ENCODE peak calls at places on chromosomes 12 and 14, in six cellular contexts. One of them, this sample, is unnamed.

GRCh38 chr14:68977137-68977740 is 1.9 kb downstream of the ACTN1 start:
- DNase-seq in pancreas: no peak
- DNase-seq in heart right ventricle: no peak
- DNase-seq in RWPE1: no peak
- DNase-seq in GM06990: no peak
- DNase-seq in Calu3: no peak
- DNase-seq in this sample: no peak

GRCh38 chr14:57244103-57244502 is 24.6 kb downstream of the EXOC5 start:
- DNase-seq in pancreas: no peak
- DNase-seq in heart right ventricle: no peak
- DNase-seq in RWPE1: no peak
- DNase-seq in GM06990: no peak
- DNase-seq in Calu3: no peak
- DNase-seq in this sample: no peak

GRCh38 chr12:132834181-132834711 is 5.6 kb upstream of the GOLGA3 start:
- DNase-seq in pancreas: no peak
- DNase-seq in heart right ventricle: no peak
- DNase-seq in RWPE1: no peak
- DNase-seq in GM06990: peak; percentile 51
- DNase-seq in Calu3: no peak
- DNase-seq in this sample: no peak

GRCh38 chr14:92549096-92549852 is 35.7 kb downstream of the RIN3 start:
- DNase-seq in pancreas: no peak
- DNase-seq in heart right ventricle: peak; percentile 77
- DNase-seq in RWPE1: no peak
- DNase-seq in GM06990: no peak
- DNase-seq in Calu3: no peak
- DNase-seq in this sample: no peak

GRCh38 chr14:103727313-103728000 is 11.8 kb downstream of the ZFYVE21 start:
- DNase-seq in pancreas: peak; percentile 25
- DNase-seq in heart right ventricle: no peak
- DNase-seq in RWPE1: no peak
- DNase-seq in GM06990: no peak
- DNase-seq in Calu3: no peak
- DNase-seq in this sample: no peak

GRCh38 chr12:74129702-74130101 is 407.9 kb upstream of the ATXN7L3B start:
- DNase-seq in pancreas: no peak
- DNase-seq in heart right ventricle: no peak
- DNase-seq in RWPE1: no peak
- DNase-seq in GM06990: no peak
- DNase-seq in Calu3: no peak
- DNase-seq in this sample: no peak

GRCh38 chr14:59483360-59483759 is 848 bp downstream of the L3HYPDH start:
- DNase-seq in pancreas: no peak
- DNase-seq in heart right ventricle: no peak
- DNase-seq in RWPE1: peak; percentile 36
- DNase-seq in GM06990: no peak
- DNase-seq in Calu3: no peak
- DNase-seq in this sample: no peak

GRCh38 chr12:25690996-25691864 is 138.1 kb upstream of the LMNTD1 start:
- DNase-seq in pancreas: no peak
- DNase-seq in heart right ventricle: no peak
- DNase-seq in RWPE1: no peak
- DNase-seq in GM06990: no peak
- DNase-seq in Calu3: no peak
- DNase-seq in this sample: no peak

GRCh38 chr12:52327086-52327829 is 6.1 kb upstream of the KRT83 start:
- DNase-seq in pancreas: peak; percentile 85
- DNase-seq in heart right ventricle: peak; percentile 61
- DNase-seq in RWPE1: peak; percentile 98
- DNase-seq in GM06990: peak; percentile 58
- DNase-seq in Calu3: peak; percentile 86
- DNase-seq in this sample: peak; percentile 85

GRCh38 chr12:2125651-2126050 is 72.9 kb downstream of the CACNA1C start:
- DNase-seq in pancreas: no peak
- DNase-seq in heart right ventricle: no peak
- DNase-seq in RWPE1: no peak
- DNase-seq in GM06990: no peak
- DNase-seq in Calu3: no peak
- DNase-seq in this sample: no peak

GRCh38 chr12:32533971-32534590 is 134.7 kb downstream of the FGD4 start:
- DNase-seq in pancreas: peak; percentile 81
- DNase-seq in heart right ventricle: peak; percentile 53
- DNase-seq in RWPE1: peak; percentile 66
- DNase-seq in GM06990: no peak
- DNase-seq in Calu3: peak; percentile 62
- DNase-seq in this sample: peak; percentile 29

GRCh38 chr12:92866418-92866817 is 62.7 kb downstream of the EEA1 start:
- DNase-seq in pancreas: no peak
- DNase-seq in heart right ventricle: no peak
- DNase-seq in RWPE1: peak; percentile 13
- DNase-seq in GM06990: no peak
- DNase-seq in Calu3: no peak
- DNase-seq in this sample: no peak

GRCh38 chr12:14957769-14958168 is 3.6 kb downstream of the ARHGDIB start:
- DNase-seq in pancreas: no peak
- DNase-seq in heart right ventricle: no peak
- DNase-seq in RWPE1: no peak
- DNase-seq in GM06990: no peak
- DNase-seq in Calu3: no peak
- DNase-seq in this sample: no peak

GRCh38 chr14:61558271-61558670 is 137.0 kb upstream of the HIF1A start:
- DNase-seq in pancreas: no peak
- DNase-seq in heart right ventricle: no peak
- DNase-seq in RWPE1: no peak
- DNase-seq in GM06990: no peak
- DNase-seq in Calu3: no peak
- DNase-seq in this sample: no peak

GRCh38 chr14:66240112-66240511 is 246.1 kb upstream of the CCDC196 start:
- DNase-seq in pancreas: no peak
- DNase-seq in heart right ventricle: no peak
- DNase-seq in RWPE1: peak; percentile 20
- DNase-seq in GM06990: no peak
- DNase-seq in Calu3: no peak
- DNase-seq in this sample: no peak

GRCh38 chr12:55970775-55971174 is 3.1 kb upstream of the RAB5B start:
- DNase-seq in pancreas: no peak
- DNase-seq in heart right ventricle: no peak
- DNase-seq in RWPE1: no peak
- DNase-seq in GM06990: no peak
- DNase-seq in Calu3: no peak
- DNase-seq in this sample: no peak

GRCh38 chr14:77848031-77848430 is 48.1 kb downstream of the ADCK1 start:
- DNase-seq in pancreas: no peak
- DNase-seq in heart right ventricle: no peak
- DNase-seq in RWPE1: no peak
- DNase-seq in GM06990: no peak
- DNase-seq in Calu3: no peak
- DNase-seq in this sample: no peak

GRCh38 chr12:121580959-121581680 is at the start of gene KDM2B:
- DNase-seq in pancreas: peak; percentile 35
- DNase-seq in heart right ventricle: no peak
- DNase-seq in RWPE1: no peak
- DNase-seq in GM06990: no peak
- DNase-seq in Calu3: no peak
- DNase-seq in this sample: no peak

GRCh38 chr12:1799068-1799881 is 21.1 kb upstream of the LRTM2 start:
- DNase-seq in pancreas: no peak
- DNase-seq in heart right ventricle: no peak
- DNase-seq in RWPE1: no peak
- DNase-seq in GM06990: no peak
- DNase-seq in Calu3: no peak
- DNase-seq in this sample: no peak

GRCh38 chr14:68785817-68786490 is 6.9 kb downstream of the ZFP36L1 start:
- DNase-seq in pancreas: peak; percentile 53
- DNase-seq in heart right ventricle: no peak
- DNase-seq in RWPE1: peak; percentile 72
- DNase-seq in GM06990: no peak
- DNase-seq in Calu3: no peak
- DNase-seq in this sample: no peak

GRCh38 chr12:47155457-47156166 is 75.9 kb upstream of the AMIGO2 start:
- DNase-seq in pancreas: no peak
- DNase-seq in heart right ventricle: no peak
- DNase-seq in RWPE1: no peak
- DNase-seq in GM06990: no peak
- DNase-seq in Calu3: no peak
- DNase-seq in this sample: no peak

GRCh38 chr12:55934773-55935172 is 3.8 kb downstream of the DGKA start:
- DNase-seq in pancreas: no peak
- DNase-seq in heart right ventricle: no peak
- DNase-seq in RWPE1: no peak
- DNase-seq in GM06990: no peak
- DNase-seq in Calu3: no peak
- DNase-seq in this sample: no peak

GRCh38 chr12:65881348-65881961 is 57.2 kb downstream of the HMGA2 start:
- DNase-seq in pancreas: peak; percentile 27
- DNase-seq in heart right ventricle: no peak
- DNase-seq in RWPE1: no peak
- DNase-seq in GM06990: no peak
- DNase-seq in Calu3: no peak
- DNase-seq in this sample: no peak

GRCh38 chr14:72292689-72293024 is 360.4 kb downstream of the RGS6 start:
- DNase-seq in pancreas: no peak
- DNase-seq in heart right ventricle: no peak
- DNase-seq in RWPE1: no peak
- DNase-seq in GM06990: no peak
- DNase-seq in Calu3: no peak
- DNase-seq in this sample: no peak
- TF ChIP-seq CTCF in pancreas: no peak
- TF ChIP-seq CTCF in heart right ventricle: no peak
- TF ChIP-seq CTCF in RWPE1: peak; percentile 11
- TF ChIP-seq CTCF in GM06990: no peak
- TF ChIP-seq CTCF in Calu3: no peak
- TF ChIP-seq CTCF in this sample: no peak

GRCh38 chr14:96307434-96307833 is 51.4 kb downstream of the BDKRB1 start:
- DNase-seq in pancreas: no peak
- DNase-seq in heart right ventricle: no peak
- DNase-seq in RWPE1: no peak
- DNase-seq in GM06990: no peak
- DNase-seq in Calu3: no peak
- DNase-seq in this sample: no peak
- TF ChIP-seq CTCF in pancreas: no peak
- TF ChIP-seq CTCF in heart right ventricle: no peak
- TF ChIP-seq CTCF in RWPE1: no peak
- TF ChIP-seq CTCF in GM06990: no peak
- TF ChIP-seq CTCF in Calu3: no peak
- TF ChIP-seq CTCF in this sample: no peak

GRCh38 chr14:63039800-63040380 is 5.4 kb downstream of the KCNH5 start:
- DNase-seq in pancreas: no peak
- DNase-seq in heart right ventricle: no peak
- DNase-seq in RWPE1: peak; percentile 28
- DNase-seq in GM06990: no peak
- DNase-seq in Calu3: peak; percentile 17
- DNase-seq in this sample: no peak
- TF ChIP-seq CTCF in pancreas: no peak
- TF ChIP-seq CTCF in heart right ventricle: no peak
- TF ChIP-seq CTCF in RWPE1: peak; percentile 43
- TF ChIP-seq CTCF in GM06990: peak; percentile 21
- TF ChIP-seq CTCF in Calu3: peak; percentile 36
- TF ChIP-seq CTCF in this sample: peak; percentile 32

DNA sequence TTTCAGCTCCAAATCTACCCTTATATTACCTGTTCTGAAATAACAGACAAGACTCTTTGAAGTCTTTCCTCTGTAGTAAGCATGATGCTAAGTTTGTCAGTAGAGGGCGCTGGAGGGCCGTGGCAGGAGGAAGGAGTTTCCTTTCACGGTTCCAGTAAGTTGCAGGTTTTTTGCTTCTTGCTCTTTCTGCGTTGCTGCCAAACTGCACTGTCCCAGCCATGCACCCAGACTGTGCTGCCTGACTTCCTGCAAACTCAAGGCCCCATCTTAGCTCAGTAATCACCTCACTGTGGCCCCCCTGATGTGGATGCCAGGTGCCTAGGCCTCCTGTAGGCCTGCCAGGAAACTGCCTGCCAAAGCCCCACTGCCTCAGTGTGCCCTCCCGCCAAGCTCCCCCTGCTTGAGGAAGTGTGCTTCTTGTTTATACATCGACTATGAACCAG is 193.5 kb upstream of the LRIG3 start:
- DNase-seq in pancreas: peak; percentile 65
- DNase-seq in heart right ventricle: peak; percentile 77
- DNase-seq in RWPE1: peak; percentile 54
- DNase-seq in GM06990: peak; percentile 23
- DNase-seq in Calu3: peak; percentile 90
- DNase-seq in this sample: peak; percentile 51
- TF ChIP-seq CTCF in pancreas: peak; percentile 81
- TF ChIP-seq CTCF in heart right ventricle: peak; percentile 87
- TF ChIP-seq CTCF in RWPE1: peak; percentile 80
- TF ChIP-seq CTCF in GM06990: peak; percentile 89
- TF ChIP-seq CTCF in Calu3: peak; percentile 89
- TF ChIP-seq CTCF in this sample: peak; percentile 87

GRCh38 chr14:99748529-99748928 is 44.7 kb upstream of the EML1 start:
- DNase-seq in pancreas: no peak
- DNase-seq in heart right ventricle: no peak
- DNase-seq in RWPE1: no peak
- DNase-seq in GM06990: no peak
- DNase-seq in Calu3: no peak
- DNase-seq in this sample: no peak

GRCh38 chr14:99750746-99751450 is 42.3 kb upstream of the EML1 start:
- DNase-seq in pancreas: no peak
- DNase-seq in heart right ventricle: no peak
- DNase-seq in RWPE1: no peak
- DNase-seq in GM06990: no peak
- DNase-seq in Calu3: no peak
- DNase-seq in this sample: no peak

GRCh38 chr14:99749763-99750715 is 43.2 kb upstream of the EML1 start:
- DNase-seq in pancreas: no peak
- DNase-seq in heart right ventricle: no peak
- DNase-seq in RWPE1: no peak
- DNase-seq in GM06990: no peak
- DNase-seq in Calu3: no peak
- DNase-seq in this sample: no peak

GRCh38 chr14:99747582-99748330 is 45.5 kb upstream of the EML1 start:
- DNase-seq in pancreas: no peak
- DNase-seq in heart right ventricle: no peak
- DNase-seq in RWPE1: no peak
- DNase-seq in GM06990: no peak
- DNase-seq in Calu3: no peak
- DNase-seq in this sample: no peak

DNA sequence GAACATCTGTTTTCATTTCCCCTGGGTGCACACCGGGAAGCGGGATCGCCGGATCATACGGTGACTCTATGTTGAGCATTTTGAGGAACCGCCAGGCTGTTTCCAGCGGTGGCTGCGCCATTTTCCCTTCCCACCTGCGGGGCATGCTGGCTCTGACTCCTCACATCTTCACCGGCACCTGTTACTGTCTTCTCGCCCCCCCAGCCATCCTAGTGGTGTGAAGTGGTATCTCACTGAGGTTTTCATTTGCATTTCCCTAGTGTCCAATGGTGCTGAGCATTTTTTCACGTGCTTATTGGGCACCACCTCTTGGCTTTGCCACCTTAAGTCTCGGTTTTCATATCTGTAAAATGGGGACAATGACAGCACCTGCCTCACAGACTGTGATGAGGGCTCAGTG is 44.1 kb upstream of the EML1 start:
- DNase-seq in pancreas: no peak
- DNase-seq in heart right ventricle: no peak
- DNase-seq in RWPE1: no peak
- DNase-seq in GM06990: no peak
- DNase-seq in Calu3: no peak
- DNase-seq in this sample: no peak
- TF ChIP-seq CTCF in pancreas: no peak
- TF ChIP-seq CTCF in heart right ventricle: no peak
- TF ChIP-seq CTCF in RWPE1: no peak
- TF ChIP-seq CTCF in GM06990: no peak
- TF ChIP-seq CTCF in Calu3: no peak
- TF ChIP-seq CTCF in this sample: no peak

GRCh38 chr14:102590667-102591099 is 1.8 kb upstream of the RCOR1 start:
- DNase-seq in pancreas: peak; percentile 30
- DNase-seq in heart right ventricle: peak; percentile 27
- DNase-seq in RWPE1: peak; percentile 69
- DNase-seq in GM06990: no peak
- DNase-seq in Calu3: peak; percentile 72
- DNase-seq in this sample: no peak
- TF ChIP-seq CTCF in pancreas: no peak
- TF ChIP-seq CTCF in heart right ventricle: peak; percentile 56
- TF ChIP-seq CTCF in RWPE1: peak; percentile 12
- TF ChIP-seq CTCF in GM06990: peak; percentile 52
- TF ChIP-seq CTCF in Calu3: peak; percentile 39
- TF ChIP-seq CTCF in this sample: no peak